ENCODE peak calls at places on chromosomes 12 and 14, in five cellular contexts. J, D, A, V and I are unnamed samples.

GRCh38 chr12:25332143-25332542 is 81.4 kb upstream of the KRAS start:
- DNase-seq in J (no peak), D (no peak), A (no peak), V (no peak), I (no peak)

GRCh38 chr14:93116676-93117200 is 1.0 kb upstream of the ITPK1 start:
- DNase-seq in J (no peak), D (no peak), A (no peak), V (no peak), I (no peak)

GRCh38 chr12:92961949-92962348 is 32.9 kb upstream of the EEA1 start:
- DNase-seq in J (no peak), D (no peak), A (peak), V (peak), I (no peak)

GRCh38 chr14:48937796-48938195 is 648.4 kb downstream of the RPS29 start:
- DNase-seq in J (no peak), D (no peak), A (peak), V (no peak), I (peak)

GRCh38 chr12:6532927-6533652 is 1.2 kb upstream of the GAPDH start:
- DNase-seq in J (peak), D (peak), A (peak), V (peak), I (peak)

GRCh38 chr12:62876938-62877548 is 57.9 kb downstream of the PPM1H start:
- DNase-seq in J (no peak), D (no peak), A (no peak), V (no peak), I (no peak)

GRCh38 chr12:132056959-132057358 is 87.2 kb downstream of the DDX51 start:
- DNase-seq in J (no peak), D (no peak), A (no peak), V (no peak), I (no peak)

GRCh38 chr14:51957950-51958349 is 31.4 kb upstream of the RTRAF start:
- DNase-seq in J (no peak), D (no peak), A (no peak), V (no peak), I (no peak)

GRCh38 chr12:112218150-112218549 is 92.8 kb downstream of the TRAFD1 start:
- DNase-seq in J (no peak), D (no peak), A (no peak), V (peak), I (no peak)

GRCh38 chr12:89707623-89707991 is 1.0 kb downstream of the ATP2B1 start:
- DNase-seq in J (peak), D (no peak), A (peak), V (no peak), I (peak)

GRCh38 chr12:132154941-132155770 is 10.9 kb downstream of the NOC4L start:
- DNase-seq in J (no peak), D (no peak), A (no peak), V (no peak), I (no peak)